ENCODE peak calls at places on chromosomes 5 and 9, in four cellular contexts. U is HuH-7; N is activated naive CD4-positive, alpha-beta T cell treated with Interleukin-2 at 50 U/mL for 16 hours; R is iPS-NIHi11. Q is an unnamed sample.

GRCh38 chr5:1545798-1546355 is 22.1 kb upstream of the LPCAT1 start:
- DNase-seq in U (no peak), N (no peak), R (no peak), Q (no peak)

GRCh38 chr9:21060919-21061561 is 16.7 kb downstream of the IFNB1 start:
- DNase-seq in U (no peak), N (no peak), R (no peak), Q (no peak)

GRCh38 chr5:141094481-141095262 is at the start of gene PCDHB2:
- DNase-seq in U (peak), N (no peak), R (peak), Q (no peak)

GRCh38 chr5:150372626-150373025 is 15.1 kb downstream of the TCOF1 start:
- DNase-seq in U (no peak), N (no peak), R (no peak), Q (no peak)

GRCh38 chr9:32264171-32264862 is 120.1 kb upstream of the ACO1 start:
- DNase-seq in U (no peak), N (no peak), R (peak), Q (no peak)

GRCh38 chr5:1883120-1883924 is 597 bp upstream of the IRX4 start:
- DNase-seq in U (no peak), N (no peak), R (no peak), Q (no peak)

GRCh38 chr9:118162711-118163110 is 458.5 kb downstream of the TLR4 start:
- DNase-seq in U (no peak), N (no peak), R (no peak), Q (no peak)

GRCh38 chr9:93119953-93120845 is 13.9 kb downstream of the NINJ1 start:
- DNase-seq in U (peak), N (no peak), R (peak), Q (peak)

GRCh38 chr5:131974956-131975726 is 29.7 kb upstream of the MEIKIN start:
- DNase-seq in U (no peak), N (peak), R (peak), Q (no peak)

GRCh38 chr9:129458663-129459549 is 162.0 kb downstream of the C9orf50 start:
- DNase-seq in U (no peak), N (peak), R (no peak), Q (peak)

GRCh38 chr9:132214027-132214622 is 52.3 kb downstream of the NTNG2 start:
- DNase-seq in U (no peak), N (no peak), R (peak), Q (no peak)

GRCh38 chr5:84524491-84524890 is 139.8 kb upstream of the EDIL3 start:
- DNase-seq in U (no peak), N (no peak), R (no peak), Q (no peak)

GRCh38 chr5:81163641-81164040 is 69.5 kb upstream of the CKMT2 start:
- DNase-seq in U (no peak), N (no peak), R (no peak), Q (no peak)

GRCh38 chr5:66939094-66939493 is 257.5 kb downstream of the CD180 start:
- DNase-seq in U (no peak), N (no peak), R (no peak), Q (no peak)

GRCh38 chr5:157288405-157289163 is 22.7 kb downstream of the CYFIP2 start:
- DNase-seq in U (no peak), N (no peak), R (no peak), Q (no peak)

GRCh38 chr5:118956727-118957126 is 31.6 kb downstream of the DTWD2 start:
- DNase-seq in U (peak), N (no peak), R (no peak), Q (no peak)

GRCh38 chr9:116800885-116801284 is 113.8 kb downstream of the TRIM32 start:
- DNase-seq in U (no peak), N (no peak), R (peak), Q (no peak)

GRCh38 chr9:81776390-81776789 is 87.0 kb upstream of the TLE1 start:
- DNase-seq in U (no peak), N (no peak), R (no peak), Q (no peak)

GRCh38 chr9:109910616-109911568 is 130.9 kb downstream of the PALM2AKAP2 start:
- DNase-seq in U (no peak), N (no peak), R (no peak), Q (no peak)

GRCh38 chr5:113663879-113664278 is 150.4 kb downstream of the YTHDC2 start:
- DNase-seq in U (peak), N (peak), R (peak), Q (peak)

GRCh38 chr5:8306289-8306688 is 437.3 kb downstream of the MTRR start:
- DNase-seq in U (no peak), N (no peak), R (no peak), Q (no peak)

GRCh38 chr5:101977729-101978345 is 318.2 kb downstream of the SLCO4C1 start:
- DNase-seq in U (peak), N (no peak), R (peak), Q (no peak)

GRCh38 chr5:172788771-172789686 is 18.0 kb upstream of the DUSP1 start:
- DNase-seq in U (no peak), N (no peak), R (no peak), Q (no peak)

GRCh38 chr9:135448570-135449180 is 30.9 kb upstream of the PPP1R26 start:
- DNase-seq in U (no peak), N (no peak), R (no peak), Q (no peak)

GRCh38 chr5:96381526-96381925 is 51.5 kb downstream of the PCSK1 start:
- DNase-seq in U (peak), N (no peak), R (no peak), Q (no peak)

GRCh38 chr5:96756985-96757384 is 50.8 kb downstream of the ERAP1 start:
- DNase-seq in U (no peak), N (no peak), R (no peak), Q (no peak)

GRCh38 chr5:140700177-140701144 is at the start of gene ZMAT2:
- DNase-seq in U (peak), N (peak), R (peak), Q (peak)

GRCh38 chr9:34381323-34381722 is 4.6 kb upstream of the MYORG start:
- DNase-seq in U (no peak), N (no peak), R (no peak), Q (no peak)

GRCh38 chr9:114282926-114283325 is 40.0 kb upstream of the ORM1 start:
- DNase-seq in U (no peak), N (no peak), R (no peak), Q (peak)

GRCh38 chr9:125829743-125830142 is 82.6 kb downstream of the PBX3 start:
- DNase-seq in U (no peak), N (peak), R (no peak), Q (peak)

GRCh38 chr5:142441638-142442037 is 116.8 kb upstream of the SPRY4 start:
- DNase-seq in U (no peak), N (no peak), R (no peak), Q (no peak)

GRCh38 chr9:121133104-121133816 is 58.5 kb downstream of the CNTRL start:
- DNase-seq in U (no peak), N (peak), R (peak), Q (peak)

GRCh38 chr9:91711755-91712591 is 238.1 kb downstream of the ROR2 start:
- DNase-seq in U (no peak), N (peak), R (no peak), Q (peak)

GRCh38 chr5:127988149-127988755 is 95.3 kb upstream of the SLC12A2 start:
- DNase-seq in U (no peak), N (no peak), R (peak), Q (no peak)

GRCh38 chr5:77777281-77777892 is 1.2 kb upstream of the TBCA start:
- DNase-seq in U (no peak), N (no peak), R (no peak), Q (peak)

GRCh38 chr5:55141945-55142690 is 17.9 kb upstream of the GPX8 start:
- DNase-seq in U (no peak), N (no peak), R (no peak), Q (peak)

GRCh38 chr5:17436345-17436744 is 61.7 kb upstream of the TAF11L2 start:
- DNase-seq in U (no peak), N (no peak), R (no peak), Q (no peak)

GRCh38 chr5:38666668-38667498 is 110.4 kb upstream of the LIFR start:
- DNase-seq in U (peak), N (no peak), R (peak), Q (no peak)

Q was measured in activated naive CD8-positive, alpha-beta T cell treated with anti-CD3 and anti-CD28 coated beads, Interleukin-2, amount 50 U/mL, for 24 hours.